ENCODE peak calls at places on chromosomes 5 and 9, in five cellular contexts. One of them, this sample, is unnamed.

GRCh38 chr9:137241490-137242328 is 622 bp downstream of the TUBB4B start:
- DNase-seq in activated T-helper 1 cell treated with anti-CD3 and anti-CD28 coated beads, Interleukin-2, amount 50 U/mL, for 16 hours: peak; percentile 55
- DNase-seq in BJ: no peak
- DNase-seq in kidney tubule cell: peak; percentile 71
- DNase-seq in activated CD4-positive, alpha-beta T cell treated with anti-CD3 and anti-CD28 coated beads for 24 hours: peak; percentile 40
- DNase-seq in this sample: no peak

GRCh38 chr9:137445275-137445807 is 4.2 kb upstream of the ENTPD8 start:
- DNase-seq in activated T-helper 1 cell treated with anti-CD3 and anti-CD28 coated beads, Interleukin-2, amount 50 U/mL, for 16 hours: peak; percentile 78
- DNase-seq in BJ: peak; percentile 31
- DNase-seq in activated CD4-positive, alpha-beta T cell treated with anti-CD3 and anti-CD28 coated beads for 24 hours: peak; percentile 86
- DNase-seq in kidney tubule cell: peak; percentile 77
- DNase-seq in this sample: no peak

GRCh38 chr9:72309366-72310133 is 55.5 kb downstream of the ZFAND5 start:
- DNase-seq in kidney tubule cell: peak; percentile 57
- DNase-seq in activated CD4-positive, alpha-beta T cell treated with anti-CD3 and anti-CD28 coated beads for 24 hours: no peak
- DNase-seq in BJ: no peak
- DNase-seq in activated T-helper 1 cell treated with anti-CD3 and anti-CD28 coated beads, Interleukin-2, amount 50 U/mL, for 16 hours: no peak
- DNase-seq in this sample: no peak

GRCh38 chr5:74367241-74367733 is 273.2 kb downstream of the ENC1 start:
- DNase-seq in BJ: no peak
- DNase-seq in activated T-helper 1 cell treated with anti-CD3 and anti-CD28 coated beads, Interleukin-2, amount 50 U/mL, for 16 hours: no peak
- DNase-seq in activated CD4-positive, alpha-beta T cell treated with anti-CD3 and anti-CD28 coated beads for 24 hours: no peak
- DNase-seq in kidney tubule cell: no peak
- DNase-seq in this sample: no peak

GRCh38 chr9:12702160-12702758 is 9.1 kb downstream of the TYRP1 start:
- DNase-seq in activated CD4-positive, alpha-beta T cell treated with anti-CD3 and anti-CD28 coated beads for 24 hours: no peak
- DNase-seq in BJ: no peak
- DNase-seq in kidney tubule cell: peak; percentile 64
- DNase-seq in activated T-helper 1 cell treated with anti-CD3 and anti-CD28 coated beads, Interleukin-2, amount 50 U/mL, for 16 hours: no peak
- DNase-seq in this sample: no peak

GRCh38 chr5:173354645-173355044 is 26.4 kb upstream of the STC2 start:
- DNase-seq in kidney tubule cell: no peak
- DNase-seq in activated CD4-positive, alpha-beta T cell treated with anti-CD3 and anti-CD28 coated beads for 24 hours: no peak
- DNase-seq in BJ: no peak
- DNase-seq in activated T-helper 1 cell treated with anti-CD3 and anti-CD28 coated beads, Interleukin-2, amount 50 U/mL, for 16 hours: no peak
- DNase-seq in this sample: no peak

GRCh38 chr9:133944746-133945135 is 47.4 kb downstream of the VAV2 start:
- DNase-seq in BJ: no peak
- DNase-seq in activated T-helper 1 cell treated with anti-CD3 and anti-CD28 coated beads, Interleukin-2, amount 50 U/mL, for 16 hours: no peak
- DNase-seq in kidney tubule cell: peak; percentile 85
- DNase-seq in activated CD4-positive, alpha-beta T cell treated with anti-CD3 and anti-CD28 coated beads for 24 hours: no peak
- DNase-seq in this sample: no peak

GRCh38 chr9:88874391-88874790 is 116.9 kb upstream of the S1PR3 start:
- DNase-seq in activated CD4-positive, alpha-beta T cell treated with anti-CD3 and anti-CD28 coated beads for 24 hours: no peak
- DNase-seq in kidney tubule cell: no peak
- DNase-seq in activated T-helper 1 cell treated with anti-CD3 and anti-CD28 coated beads, Interleukin-2, amount 50 U/mL, for 16 hours: no peak
- DNase-seq in BJ: no peak
- DNase-seq in this sample: no peak

GRCh38 chr5:130762031-130762430 is 403.0 kb downstream of the HINT1 start:
- DNase-seq in activated CD4-positive, alpha-beta T cell treated with anti-CD3 and anti-CD28 coated beads for 24 hours: no peak
- DNase-seq in kidney tubule cell: no peak
- DNase-seq in activated T-helper 1 cell treated with anti-CD3 and anti-CD28 coated beads, Interleukin-2, amount 50 U/mL, for 16 hours: no peak
- DNase-seq in BJ: no peak
- DNase-seq in this sample: no peak

GRCh38 chr5:123186762-123187161 is 97.7 kb downstream of the PRDM6 start:
- DNase-seq in activated T-helper 1 cell treated with anti-CD3 and anti-CD28 coated beads, Interleukin-2, amount 50 U/mL, for 16 hours: no peak
- DNase-seq in activated CD4-positive, alpha-beta T cell treated with anti-CD3 and anti-CD28 coated beads for 24 hours: no peak
- DNase-seq in kidney tubule cell: no peak
- DNase-seq in BJ: no peak
- DNase-seq in this sample: no peak

GRCh38 chr5:56075361-56075760 is 80.6 kb upstream of the IL6ST start:
- DNase-seq in activated T-helper 1 cell treated with anti-CD3 and anti-CD28 coated beads, Interleukin-2, amount 50 U/mL, for 16 hours: no peak
- DNase-seq in kidney tubule cell: no peak
- DNase-seq in BJ: no peak
- DNase-seq in activated CD4-positive, alpha-beta T cell treated with anti-CD3 and anti-CD28 coated beads for 24 hours: no peak
- DNase-seq in this sample: no peak

This sample was measured in AG04449.